ENCODE peak calls at places on chromosomes 11 and 22, in five cellular contexts. A, L, E, H and X are unnamed samples.
A peak's percentile ranks its signal among the peaks of the same experiment; 100 is the strongest.

GRCh38 chr11:126434950-126435335 is 79.5 kb downstream of the ST3GAL4 start:
- ATAC-seq in A (no peak), L (no peak), E (no peak), H (peak; percentile 45), X (no peak)

GRCh38 chr11:3860360-3860759 is 4.9 kb downstream of the STIM1 start:
- ATAC-seq in L (no peak), E (no peak), A (no peak), H (no peak), X (no peak)

GRCh38 chr22:24160546-24160945 is 20.7 kb upstream of the SUSD2 start:
- ATAC-seq in H (no peak), A (no peak), L (no peak), E (no peak), X (no peak)

GRCh38 chr11:110984147-110984546 is 261.4 kb upstream of the POU2AF2 start:
- ATAC-seq in A (no peak), H (no peak), E (peak; percentile 75), L (no peak), X (no peak)

GRCh38 chr11:101129203-101129943 is at the start of gene PGR:
- ATAC-seq in E (peak; percentile 57), H (peak; percentile 69), A (no peak), L (no peak), X (peak; percentile 14)

GRCh38 chr22:27845603-27846100 is 44.1 kb upstream of the MN1 start:
- ATAC-seq in L (no peak), H (no peak), A (no peak), E (no peak), X (no peak)

GRCh38 chr11:68372625-68373024 is 60.2 kb downstream of the LRP5 start:
- ATAC-seq in L (no peak), H (no peak), E (no peak), A (no peak), X (no peak)

GRCh38 chr22:46844606-46845210 is 82.3 kb downstream of the TBC1D22A start:
- ATAC-seq in L (no peak), H (no peak), E (no peak), A (no peak), X (no peak)

GRCh38 chr11:35419713-35420333 is 465 bp upstream of the SLC1A2 start:
- ATAC-seq in L (no peak), A (no peak), H (no peak), E (peak; percentile 36), X (no peak)

GRCh38 chr11:59801981-59802638 is 8.5 kb downstream of the MRPL16 start:
- ATAC-seq in L (peak; percentile 42), A (peak; percentile 62), H (peak; percentile 45), E (peak; percentile 86), X (peak; percentile 69)

GRCh38 chr11:17813391-17814059 is 78.9 kb downstream of the KCNC1 start:
- ATAC-seq in A (no peak), H (no peak), L (no peak), E (peak; percentile 56), X (no peak)

GRCh38 chr22:37601540-37602442 is 6.8 kb upstream of the GGA1 start:
- ATAC-seq in H (peak; percentile 100), L (peak; percentile 98), A (peak; percentile 88), E (no peak), X (no peak)

GRCh38 chr22:18065256-18065655 is 12.5 kb upstream of the PEX26 start:
- ATAC-seq in L (peak; percentile 30), E (no peak), H (no peak), A (peak; percentile 40), X (no peak)

GRCh38 chr11:117097567-117098268 is 510 bp downstream of the SIK3 start:
- ATAC-seq in A (peak; percentile 54), H (peak; percentile 44), E (peak; percentile 39), L (peak; percentile 2), X (peak; percentile 35)

GRCh38 chr11:46917109-46918086 is 952 bp downstream of the LRP4 start:
- ATAC-seq in H (no peak), E (peak; percentile 10), L (no peak), A (no peak), X (no peak)

GRCh38 chr22:25081409-25081824 is 118.2 kb upstream of the CRYBB3 start:
- ATAC-seq in A (peak; percentile 84), E (no peak), L (peak; percentile 51), H (peak; percentile 60), X (no peak)

GRCh38 chr11:47797633-47798032 is 30.5 kb upstream of the FNBP4 start:
- ATAC-seq in L (no peak), A (no peak), E (no peak), H (no peak), X (no peak)

GRCh38 chr11:69274531-69275016 is 19.4 kb upstream of the MYEOV start:
- ATAC-seq in A (no peak), E (no peak), L (no peak), H (no peak), X (no peak)

GRCh38 chr22:32753591-32753990 is 47.9 kb upstream of the TIMP3 start:
- ATAC-seq in H (no peak), L (no peak), E (no peak), A (no peak), X (no peak)

GRCh38 chr11:64759131-64759721 is 548 bp downstream of the PYGM start:
- ATAC-seq in L (no peak), H (no peak), E (no peak), A (no peak), X (no peak)

GRCh38 chr11:34204396-34205279 is 99.2 kb downstream of the NAT10 start:
- ATAC-seq in A (peak; percentile 84), L (peak; percentile 13), H (no peak), E (peak; percentile 90), X (no peak)

GRCh38 chr11:131612576-131612975 is 242.2 kb downstream of the NTM start:
- ATAC-seq in A (no peak), E (no peak), H (no peak), L (no peak), X (no peak)

GRCh38 chr11:84580338-84580737 is 1046.8 kb downstream of the DLG2 start:
- ATAC-seq in A (no peak), H (no peak), L (no peak), E (no peak), X (no peak)

GRCh38 chr11:75100314-75100713 is 3.6 kb upstream of the OR2AT4 start:
- ATAC-seq in L (peak; percentile 97), E (peak; percentile 82), A (peak; percentile 64), H (peak; percentile 78), X (no peak)

GRCh38 chr11:47436726-47437125 is 10.5 kb upstream of the PSMC3 start:
- ATAC-seq in E (no peak), A (no peak), L (no peak), H (no peak), X (no peak)

GRCh38 chr11:121672630-121673487 is 220.1 kb upstream of the SORL1-AS1 start:
- ATAC-seq in L (peak; percentile 27), H (no peak), E (no peak), A (no peak), X (peak; percentile 84)

GRCh38 chr11:68215087-68215445 is 2.0 kb upstream of the KMT5B start:
- ATAC-seq in L (no peak), H (no peak), A (no peak), E (no peak), X (no peak)

GRCh38 chr22:24697141-24697540 is 77.4 kb downstream of the PIWIL3 start:
- ATAC-seq in E (no peak), L (no peak), A (no peak), H (peak; percentile 34), X (no peak)

GRCh38 chr11:125452125-125452470 is 44.0 kb downstream of the FEZ1 start:
- ATAC-seq in E (no peak), A (no peak), L (peak; percentile 17), H (peak; percentile 5), X (no peak)

GRCh38 chr11:49221112-49221511 is 12.7 kb upstream of the FOLH1 start:
- ATAC-seq in L (no peak), H (no peak), A (no peak), E (no peak), X (no peak)

GRCh38 chr11:94998285-94998684 is 24.8 kb downstream of the KDM4D start:
- ATAC-seq in A (no peak), L (no peak), H (no peak), E (no peak), X (no peak)
- TF ChIP-seq POLR2AphosphoS5 in A (no peak), L (no peak), H (no peak), E (no peak), X (no peak)

DNA sequence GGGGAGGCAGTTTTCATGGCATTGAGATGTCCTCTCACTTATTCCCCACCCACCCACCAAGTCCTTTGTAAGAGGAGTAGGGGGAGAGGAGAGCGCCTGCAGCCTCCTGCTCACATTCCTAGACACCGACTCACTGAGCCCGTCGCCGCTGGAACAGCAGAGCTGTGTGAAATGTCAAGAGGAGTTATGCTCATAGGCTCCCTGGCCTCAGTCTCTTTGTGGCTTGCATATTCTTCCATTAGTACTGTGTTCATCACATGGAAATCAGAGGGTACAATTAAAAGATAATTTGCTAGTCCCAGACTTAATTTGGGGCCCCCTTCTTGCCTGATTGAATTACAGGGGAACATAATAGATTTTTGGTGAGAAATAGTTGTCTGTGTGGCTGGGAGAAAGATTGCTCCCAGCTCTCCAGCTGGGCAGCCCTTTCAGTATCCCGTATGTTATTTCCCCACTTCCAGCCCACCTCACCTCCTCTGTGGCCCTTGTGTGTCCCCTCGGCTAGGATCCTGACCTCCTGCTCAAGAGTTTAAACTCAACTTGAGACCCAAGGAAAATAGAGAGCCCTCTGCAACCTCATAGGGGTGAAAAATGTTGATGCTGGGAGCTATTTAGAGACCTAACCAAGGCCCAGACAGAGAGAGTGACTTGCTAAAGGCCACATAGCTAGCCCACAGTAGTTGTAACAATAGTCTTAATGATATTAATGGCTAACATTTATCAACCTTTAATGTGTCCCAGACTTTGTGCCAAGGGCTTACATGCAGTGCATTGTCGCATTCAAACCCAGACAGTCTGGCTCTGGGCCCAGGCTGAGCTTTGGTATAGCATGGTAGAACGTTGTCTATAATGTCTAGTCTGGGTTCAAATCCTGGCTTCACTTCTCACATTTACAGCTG is 32.2 kb downstream of the LIMK2 start:
- ATAC-seq in L (no peak), E (peak; percentile 86), H (peak; percentile 31), A (peak; percentile 85), X (no peak)
- TF ChIP-seq POLR2AphosphoS5 in L (no peak), E (no peak), H (no peak), A (no peak), X (no peak)

GRCh38 chr11:72624496-72625201 is 49.6 kb downstream of the PDE2A start:
- ATAC-seq in A (no peak), E (no peak), H (no peak), L (no peak), X (peak; percentile 60)
- TF ChIP-seq POLR2AphosphoS5 in A (no peak), E (no peak), H (no peak), L (no peak), X (peak; percentile 16)

GRCh38 chr11:2709429-2709828 is 9.6 kb upstream of the KCNQ1OT1 start:
- ATAC-seq in L (no peak), E (no peak), H (no peak), A (no peak), X (peak; percentile 64)

GRCh38 chr11:2708757-2709281 is 9.0 kb upstream of the KCNQ1OT1 start:
- ATAC-seq in A (no peak), E (no peak), H (no peak), L (no peak), X (peak; percentile 37)

GRCh38 chr11:2706321-2706720 is 6.5 kb upstream of the KCNQ1OT1 start:
- ATAC-seq in A (no peak), L (no peak), H (no peak), E (no peak), X (no peak)

GRCh38 chr11:2707736-2708135 is 7.9 kb upstream of the KCNQ1OT1 start:
- ATAC-seq in A (no peak), E (no peak), H (no peak), L (no peak), X (no peak)

DNA sequence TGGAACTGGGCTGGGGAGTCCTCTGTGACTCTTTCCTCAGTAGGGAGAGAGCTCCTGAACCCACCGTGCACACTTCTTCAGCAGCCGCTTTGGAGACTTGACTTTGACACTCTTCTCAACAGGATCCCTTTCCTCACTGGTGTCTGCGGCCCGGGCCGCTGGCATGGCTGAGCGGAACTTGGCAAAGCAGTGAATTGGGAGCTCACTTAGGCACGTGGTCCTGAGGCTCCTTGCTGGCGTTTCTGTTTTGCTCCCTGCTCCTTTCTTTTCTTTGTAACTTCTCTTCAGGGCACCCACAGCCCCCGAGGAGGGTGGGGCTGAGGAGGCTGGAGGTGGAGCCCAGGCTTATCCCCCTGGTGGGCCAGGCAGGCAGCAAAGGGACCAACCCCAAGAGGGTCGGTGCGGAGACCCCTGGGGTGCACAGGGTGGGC is 8.4 kb upstream of the KCNQ1OT1 start:
- ATAC-seq in A (no peak), E (no peak), L (no peak), H (no peak), X (peak; percentile 76)
- TF ChIP-seq POLR2AphosphoS5 in A (no peak), E (no peak), L (no peak), H (no peak), X (peak; percentile 49)